ENCODE peak calls at places on chromosomes 1 and 21, in seven cellular contexts. W, V, A, F, C, D and B are unnamed samples.

GRCh38 chr1:40096646-40096976 is 441 bp downstream of the PPT1 start:
- DNase-seq in V (no peak), D (no peak), C (no peak), F (peak), W (no peak), A (no peak), B (no peak)

GRCh38 chr1:203627819-203628184 is 1.2 kb downstream of the ATP2B4 start:
- DNase-seq in A (peak), D (peak), W (peak), F (peak), C (no peak), V (no peak), B (no peak)

GRCh38 chr1:2835650-2836159 is 34.2 kb upstream of the TTC34 start:
- DNase-seq in V (no peak), C (no peak), D (no peak), F (no peak), A (no peak), W (no peak), B (no peak)

GRCh38 chr1:67169932-67170331 is 3.7 kb downstream of the IL23R start:
- DNase-seq in W (no peak), D (no peak), F (no peak), V (no peak), A (no peak), C (no peak), B (no peak)

GRCh38 chr1:53061123-53061858 is 722 bp upstream of the PODN start:
- DNase-seq in A (peak), F (no peak), D (peak), W (no peak), C (peak), V (no peak), B (peak)

GRCh38 chr21:42636535-42636914 is 16.9 kb upstream of the PDE9A start:
- DNase-seq in A (no peak), V (no peak), D (no peak), F (no peak), C (no peak), W (no peak), B (no peak)

GRCh38 chr21:14956826-14957225 is 108.0 kb downstream of the NRIP1 start:
- DNase-seq in C (no peak), F (no peak), V (no peak), D (no peak), W (peak), A (no peak), B (no peak)

GRCh38 chr1:27111771-27112573 is 43.0 kb downstream of the SLC9A1 start:
- DNase-seq in F (peak), D (peak), C (peak), A (peak), V (peak), W (peak), B (peak)

GRCh38 chr1:50422946-50423669 is at the start of gene DMRTA2:
- DNase-seq in C (no peak), A (no peak), D (no peak), F (no peak), W (peak), V (no peak), B (no peak)

GRCh38 chr1:14996133-14997050 is 157.2 kb upstream of the TMEM51 start:
- DNase-seq in F (no peak), C (peak), W (no peak), A (no peak), D (no peak), V (no peak), B (no peak)

GRCh38 chr1:68331117-68331865 is 99.0 kb upstream of the WLS start:
- DNase-seq in A (no peak), C (no peak), D (no peak), F (no peak), V (no peak), W (peak), B (no peak)

GRCh38 chr1:44208216-44208615 is 5.1 kb upstream of the DMAP1 start:
- DNase-seq in A (no peak), C (no peak), F (no peak), V (no peak), W (no peak), D (no peak), B (no peak)

GRCh38 chr1:31348449-31348848 is 24.4 kb downstream of the FABP3 start:
- DNase-seq in F (no peak), W (no peak), D (no peak), V (no peak), A (no peak), C (no peak), B (no peak)

GRCh38 chr1:5701642-5702041 is 290.6 kb downstream of the NPHP4 start:
- DNase-seq in F (no peak), A (no peak), C (no peak), D (no peak), W (no peak), V (no peak), B (no peak)

GRCh38 chr1:231751624-231751897 is 125.0 kb downstream of the DISC1 start:
- DNase-seq in D (no peak), F (no peak), A (no peak), W (no peak), C (no peak), V (no peak), B (no peak)

GRCh38 chr1:11795238-11795890 is 10.4 kb downstream of the MTHFR start:
- DNase-seq in F (no peak), D (no peak), A (no peak), C (no peak), W (no peak), V (no peak), B (no peak)

GRCh38 chr1:212315907-212316306 is 30.7 kb downstream of the PPP2R5A start:
- DNase-seq in D (no peak), F (peak), A (no peak), V (no peak), W (peak), C (no peak), B (no peak)

GRCh38 chr1:96710708-96711477 is 10.7 kb upstream of the PTBP2 start:
- DNase-seq in F (no peak), C (no peak), V (no peak), A (no peak), W (no peak), D (no peak), B (no peak)

GRCh38 chr1:16120940-16121410 is 34.9 kb downstream of the EPHA2 start:
- DNase-seq in V (no peak), D (no peak), C (no peak), F (no peak), A (no peak), W (no peak), B (no peak)

GRCh38 chr1:207355513-207356295 is 34.2 kb downstream of the CD55 start:
- DNase-seq in W (no peak), F (no peak), A (no peak), D (no peak), V (no peak), C (no peak), B (no peak)

GRCh38 chr1:188169971-188170370 is 1341.2 kb downstream of the PLA2G4A start:
- DNase-seq in D (no peak), A (no peak), C (no peak), W (no peak), V (no peak), F (no peak), B (no peak)

GRCh38 chr21:35779690-35780570 is 280.4 kb downstream of the SETD4 start:
- DNase-seq in C (no peak), V (no peak), F (no peak), D (no peak), W (no peak), A (peak), B (no peak)

GRCh38 chr1:235997049-235997448 is 67.8 kb downstream of the NID1 start:
- DNase-seq in C (no peak), V (no peak), D (no peak), A (no peak), F (no peak), W (no peak), B (no peak)

GRCh38 chr1:3024588-3024987 is 3.3 kb downstream of the ACTRT2 start:
- DNase-seq in F (peak), C (no peak), W (no peak), V (no peak), D (peak), A (no peak), B (no peak)

GRCh38 chr1:27455166-27455811 is 34.7 kb downstream of the WASF2 start:
- DNase-seq in V (no peak), D (no peak), A (no peak), C (no peak), W (no peak), F (peak), B (no peak)

GRCh38 chr1:88946845-88947244 is 45.6 kb downstream of the KYAT3 start:
- DNase-seq in D (no peak), F (no peak), C (no peak), A (no peak), W (peak), V (no peak), B (no peak)

GRCh38 chr21:38349111-38349746 is 92.4 kb downstream of the KCNJ15 start:
- DNase-seq in D (no peak), A (no peak), W (peak), C (no peak), F (no peak), V (no peak), B (no peak)

GRCh38 chr1:156664949-156665411 is 12.2 kb downstream of the NES start:
- DNase-seq in D (no peak), W (no peak), A (peak), C (no peak), F (peak), V (no peak), B (no peak)

GRCh38 chr21:33234618-33235520 is 5.1 kb downstream of the IFNAR2 start:
- DNase-seq in C (no peak), V (no peak), A (no peak), F (no peak), D (no peak), W (no peak), B (no peak)

GRCh38 chr1:59903136-59903754 is 23.3 kb downstream of the CYP2J2 start:
- DNase-seq in W (peak), F (no peak), A (peak), V (no peak), D (no peak), C (no peak), B (no peak)

DNA sequence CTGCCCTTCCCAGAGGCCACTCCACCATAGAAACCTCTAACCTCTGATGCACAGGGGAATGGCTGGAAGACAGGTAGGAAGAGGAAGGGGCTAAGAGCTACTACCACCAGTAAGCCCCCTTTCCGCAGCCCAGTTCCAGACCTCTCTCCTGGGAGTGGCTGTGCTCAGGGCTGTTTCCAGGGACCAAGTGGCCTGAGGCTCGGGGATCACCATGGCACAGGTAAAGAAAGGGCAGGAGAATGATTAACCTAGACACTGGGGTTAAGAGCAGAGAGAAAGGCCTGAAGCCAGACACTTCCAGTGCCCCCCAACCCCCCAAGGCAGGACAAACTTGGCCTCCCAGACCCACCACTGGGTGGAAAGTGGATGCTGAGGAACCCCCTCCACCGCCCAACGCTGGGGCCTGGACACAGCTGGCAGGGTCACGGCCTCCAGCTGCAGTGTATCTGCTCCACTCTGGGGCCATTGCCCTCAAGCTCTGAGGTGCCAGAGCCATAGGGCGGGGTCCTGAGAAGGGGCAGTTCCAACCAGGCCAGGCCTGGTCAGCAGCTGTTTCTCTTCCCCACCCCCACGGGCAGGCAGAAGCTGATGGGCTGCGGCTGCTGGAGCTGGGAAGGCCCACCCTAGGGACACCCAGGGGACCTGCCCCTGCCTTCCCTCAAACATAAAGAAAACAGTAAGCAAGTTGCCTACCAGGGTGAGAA is 2.7 kb downstream of the TAGLN2 start:
- DNase-seq in V (peak), F (peak), W (no peak), D (peak), C (no peak), A (no peak), B (peak)
- TF ChIP-seq POLR2A in V (no peak), F (no peak), W (no peak), D (no peak), C (no peak), A (no peak), B (no peak)

GRCh38 chr1:9428601-9429368 is 110.5 kb upstream of the SLC25A33 start:
- DNase-seq in C (peak), D (peak), W (peak), F (peak), V (peak), A (peak), B (peak)
- TF ChIP-seq POLR2A in C (peak), D (peak), W (peak), F (peak), V (peak), A (no peak), B (peak)

DNA sequence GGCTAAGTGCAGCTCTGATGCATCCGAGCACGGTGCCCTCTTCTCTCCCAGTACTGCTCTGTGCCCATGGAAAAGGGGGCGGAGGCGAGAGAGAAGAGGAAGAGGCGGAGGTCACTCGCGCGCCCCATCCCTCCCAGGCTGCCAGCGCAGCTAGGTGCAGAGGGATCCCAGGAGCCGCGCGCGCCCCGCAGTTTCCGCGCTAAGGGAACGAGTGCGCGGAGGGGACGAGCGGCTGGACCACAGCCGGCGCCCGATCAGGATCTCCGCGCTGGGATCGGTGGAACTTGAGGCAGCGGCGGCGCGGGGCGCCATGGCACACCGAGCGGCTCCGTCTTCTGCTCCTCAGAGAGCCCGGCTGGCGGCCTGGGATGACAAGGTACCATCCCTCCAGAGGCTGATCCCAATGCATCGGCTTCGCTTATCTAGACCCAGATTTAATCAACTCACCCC is at the start of gene PTGFR:
- DNase-seq in V (peak), W (peak), C (peak), A (peak), D (no peak), F (no peak), B (peak)
- TF ChIP-seq POLR2A in V (no peak), W (no peak), C (no peak), A (no peak), D (no peak), F (no peak), B (no peak)

GRCh38 chr1:223036479-223036845 is 106.6 kb downstream of the TLR5 start:
- DNase-seq in W (no peak), V (no peak), D (no peak), C (no peak), F (no peak), A (no peak), B (no peak)

GRCh38 chr1:223033658-223034057 is 109.4 kb downstream of the TLR5 start:
- DNase-seq in C (no peak), D (no peak), V (no peak), A (no peak), W (no peak), F (no peak), B (no peak)

GRCh38 chr1:223031690-223032601 is 111.1 kb downstream of the TLR5 start:
- DNase-seq in V (no peak), A (peak), D (peak), W (no peak), C (peak), F (no peak), B (no peak)

GRCh38 chr1:223035724-223036478 is 107.1 kb downstream of the TLR5 start:
- DNase-seq in V (no peak), F (no peak), C (no peak), D (no peak), W (no peak), A (no peak), B (no peak)

DNA sequence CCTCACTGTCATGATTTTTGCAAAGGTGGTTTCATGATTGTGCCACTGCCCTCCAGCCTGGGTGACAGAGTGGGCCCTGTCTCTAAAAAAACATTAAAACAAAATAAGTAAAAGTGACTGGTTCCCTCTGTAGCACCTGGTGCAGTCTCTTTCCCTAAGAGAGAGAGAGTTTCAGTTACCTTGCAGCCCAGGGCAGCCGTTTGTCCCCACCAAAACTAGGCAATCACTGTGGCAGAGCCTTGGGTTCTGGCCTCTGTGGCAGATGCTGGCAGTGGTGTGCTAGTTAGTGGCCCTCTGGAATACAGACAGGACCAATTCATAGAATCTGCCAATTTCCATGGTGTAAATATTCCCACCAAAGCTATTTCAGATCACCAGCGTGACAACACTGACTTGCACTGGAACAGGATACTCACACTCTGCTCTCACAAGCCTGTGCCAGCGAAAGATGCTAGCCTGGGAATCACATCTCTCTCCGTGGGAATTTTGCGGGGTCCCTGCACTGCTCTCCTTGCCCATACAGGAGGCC is 108.7 kb downstream of the TLR5 start:
- DNase-seq in W (no peak), V (no peak), A (no peak), C (no peak), D (no peak), F (no peak), B (no peak)
- TF ChIP-seq POLR2A in W (no peak), V (no peak), A (no peak), C (no peak), D (no peak), F (no peak), B (no peak)

GRCh38 chr1:9129391-9130041 is 614 bp upstream of the GPR157 start:
- DNase-seq in W (peak), C (peak), F (peak), A (peak), V (peak), D (peak), B (peak)

GRCh38 chr1:9128161-9128519 is 762 bp downstream of the GPR157 start:
- DNase-seq in W (no peak), V (peak), D (peak), C (peak), F (peak), A (peak), B (no peak)

GRCh38 chr1:9126511-9126910 is 2.4 kb downstream of the GPR157 start:
- DNase-seq in W (no peak), F (no peak), D (no peak), C (no peak), V (no peak), A (no peak), B (no peak)

GRCh38 chr1:9127395-9128160 is 1.3 kb downstream of the GPR157 start:
- DNase-seq in A (peak), V (no peak), W (no peak), C (no peak), F (no peak), D (no peak), B (no peak)

DNA sequence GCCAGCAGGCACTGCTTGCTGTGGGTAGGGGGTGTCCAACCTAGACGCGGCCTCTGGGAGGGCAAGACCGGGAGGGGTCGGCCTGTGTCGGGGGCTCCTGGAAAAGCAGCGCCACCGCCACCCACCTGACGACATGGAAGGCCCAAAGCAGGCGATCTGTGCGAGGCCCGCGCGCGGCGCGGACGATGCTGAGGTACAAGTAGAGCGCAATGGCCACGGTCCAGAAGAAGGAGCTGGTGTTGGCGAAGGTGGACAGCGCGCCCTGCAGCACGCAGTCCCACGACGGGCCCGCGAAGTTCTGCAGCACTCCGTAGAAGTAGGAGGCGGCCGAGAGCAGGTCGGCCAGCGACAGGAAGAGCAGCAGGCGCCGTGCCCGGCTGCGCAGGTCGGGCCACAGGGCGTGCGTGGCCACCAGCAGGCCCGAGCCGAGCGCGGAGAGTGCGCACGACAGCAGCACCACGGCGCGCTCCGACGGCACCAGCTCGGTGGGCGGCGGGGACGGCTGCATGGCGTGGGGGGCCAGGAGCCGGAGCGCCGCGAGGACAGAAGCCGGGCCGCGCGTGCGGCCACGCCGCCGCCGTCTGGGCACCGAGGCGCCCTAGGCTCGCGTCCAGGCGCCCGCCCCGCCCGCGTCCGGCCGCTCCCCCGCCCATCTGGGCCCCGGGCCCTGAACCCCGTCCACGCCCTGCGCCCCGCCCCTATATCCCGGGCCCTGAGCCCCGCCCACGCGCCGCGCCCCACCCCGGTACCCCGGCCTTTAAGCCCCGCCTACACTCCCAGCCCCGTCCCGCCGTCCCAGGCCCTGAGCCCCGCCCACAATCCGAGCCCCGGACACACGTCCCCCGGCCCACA is at the start of gene GPR157:
- DNase-seq in D (peak), V (peak), F (peak), W (peak), A (peak), C (peak), B (peak)
- TF ChIP-seq POLR2A in D (no peak), V (peak), F (no peak), W (peak), A (no peak), C (no peak), B (peak)

DNA sequence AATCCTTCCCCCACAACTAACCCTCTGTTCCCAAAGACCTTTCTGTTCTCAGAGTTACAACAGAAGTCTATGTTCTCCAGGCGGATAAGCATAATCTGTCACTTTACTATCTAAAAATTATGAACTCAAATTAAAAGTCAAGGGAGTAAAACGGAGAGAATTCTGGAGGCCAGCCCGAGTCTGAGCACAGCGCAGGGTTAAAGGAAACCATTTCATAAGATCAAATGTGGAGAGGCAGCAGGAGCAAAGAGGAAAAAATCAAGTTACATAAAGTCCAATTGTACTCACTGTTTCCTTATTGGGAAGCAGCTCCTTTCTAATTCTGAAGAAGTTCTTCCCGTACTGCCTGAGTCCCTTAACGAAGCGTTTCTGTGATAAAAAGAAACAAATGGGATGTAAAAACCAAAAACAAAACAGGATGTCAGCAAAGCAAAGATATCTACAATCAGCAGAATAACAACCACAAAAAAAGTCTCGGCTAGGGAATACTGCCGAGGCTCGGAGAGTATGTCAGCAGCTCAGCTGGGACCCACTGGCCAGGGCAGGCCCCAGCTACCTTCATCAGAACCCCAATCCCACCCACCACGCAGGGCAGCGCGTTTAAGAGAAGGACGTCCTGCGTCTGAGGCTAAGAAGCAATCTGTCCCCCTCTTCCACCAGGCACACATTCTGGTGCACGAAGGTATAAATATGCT is 104.7 kb downstream of the SLC45A1 start:
- DNase-seq in W (peak), D (no peak), A (peak), V (peak), C (no peak), F (peak), B (peak)
- TF ChIP-seq POLR2A in W (peak), D (no peak), A (no peak), V (peak), C (no peak), F (peak), B (no peak)